ENCODE peak calls at places on chromosomes 4 and X, in five cellular contexts. C is AG20443, Y is EH, L is B cell, J is T-helper 2 cell. A is an unnamed sample.

GRCh38 chr4:7539659-7540058 is 104.9 kb upstream of the PSAPL1 start:
- DNase-seq in C (no peak), Y (peak; percentile 20), L (no peak), J (peak; percentile 56), A (peak; percentile 87)

GRCh38 chrX:119763175-119763574 is 4.8 kb downstream of the SOWAHD start:
- DNase-seq in C (peak; percentile 51), Y (peak; percentile 92), L (no peak), J (no peak), A (no peak)

GRCh38 chr4:168218663-168219062 is 99.9 kb downstream of the DDX60 start:
- DNase-seq in C (peak; percentile 32), Y (peak; percentile 84), L (no peak), J (no peak), A (no peak)

GRCh38 chr4:172850838-172851237 is 317.8 kb upstream of the GALNT7 start:
- DNase-seq in C (peak; percentile 40), Y (peak; percentile 89), L (no peak), J (no peak), A (no peak)

GRCh38 chr4:1199556-1200331 is 27.4 kb upstream of the SPON2 start:
- DNase-seq in C (no peak), Y (no peak), L (no peak), J (no peak), A (peak; percentile 72)

GRCh38 chr4:2084316-2084715 is 25.2 kb downstream of the NAT8L start:
- DNase-seq in C (no peak), Y (no peak), L (no peak), J (no peak), A (peak; percentile 60)

GRCh38 chrX:1239681-1240142 is 27.3 kb upstream of the CRLF2 start:
- DNase-seq in C (no peak), Y (no peak), L (peak; percentile 85), J (no peak), A (peak; percentile 93)

GRCh38 chr4:76614589-76614988 is 179.6 kb downstream of the SHROOM3 start:
- DNase-seq in C (peak; percentile 81), Y (peak; percentile 98), L (no peak), J (no peak), A (no peak)

GRCh38 chrX:15524417-15524816 is 23.8 kb downstream of the BMX start:
- DNase-seq in C (no peak), Y (peak; percentile 19), L (no peak), J (no peak), A (no peak)

GRCh38 chrX:6228720-6229119 is at the start of gene NLGN4X:
- DNase-seq in C (no peak), Y (no peak), L (no peak), J (no peak), A (peak; percentile 51)

GRCh38 chr4:168503652-168504362 is 7.0 kb downstream of the PALLD start:
- DNase-seq in C (no peak), Y (no peak), L (no peak), J (no peak), A (no peak)

GRCh38 chr4:38802561-38803355 is 1.8 kb downstream of the TLR1 start:
- DNase-seq in C (no peak), Y (no peak), L (no peak), J (no peak), A (no peak)

GRCh38 chr4:4555916-4556315 is 14.1 kb upstream of the STX18 start:
- DNase-seq in C (peak; percentile 92), Y (peak; percentile 98), L (no peak), J (no peak), A (no peak)

GRCh38 chr4:8910822-8911310 is 39.2 kb upstream of the HMX1 start:
- DNase-seq in C (peak; percentile 23), Y (no peak), L (peak; percentile 23), J (no peak), A (no peak)

GRCh38 chr4:96729641-96730040 is 889.7 kb downstream of the PDHA2 start:
- DNase-seq in C (no peak), Y (no peak), L (no peak), J (no peak), A (no peak)

GRCh38 chr4:41814565-41814964 is 66.0 kb upstream of the PHOX2B start:
- DNase-seq in C (peak; percentile 63), Y (peak; percentile 56), L (no peak), J (no peak), A (no peak)

GRCh38 chr4:75653845-75654503 is 19.2 kb downstream of the G3BP2 start:
- DNase-seq in C (peak; percentile 22), Y (peak; percentile 51), L (no peak), J (no peak), A (no peak)

GRCh38 chrX:10041383-10041782 is 74.2 kb downstream of the CLDN34 start:
- DNase-seq in C (peak; percentile 44), Y (peak; percentile 59), L (no peak), J (no peak), A (no peak)

GRCh38 chr4:61553562-61554125 is 353.5 kb downstream of the ADGRL3 start:
- DNase-seq in C (no peak), Y (no peak), L (no peak), J (no peak), A (no peak)

GRCh38 chr4:52076731-52077130 is 25.6 kb downstream of the SPATA18 start:
- DNase-seq in C (no peak), Y (no peak), L (no peak), J (no peak), A (peak; percentile 65)

GRCh38 chr4:17816142-17816541 is 5.4 kb downstream of the NCAPG start:
- DNase-seq in C (no peak), Y (no peak), L (no peak), J (no peak), A (no peak)

GRCh38 chr4:14221176-14221575 is 593.7 kb upstream of the BOD1L1 start:
- DNase-seq in C (no peak), Y (no peak), L (no peak), J (no peak), A (no peak)

GRCh38 chr4:92451792-92452191 is 148.0 kb downstream of the GRID2 start:
- DNase-seq in C (no peak), Y (no peak), L (no peak), J (no peak), A (no peak)

A was measured in spleen.